ENCODE peak calls at places on chromosomes 3 and 15, in eight cellular contexts. H is cardiac fibroblast, G is heart left ventricle, U is dorsolateral prefrontal cortex, T is RWPE1, L is AG10803, J is AG04450, F is upper lobe of right lung. K is an unnamed sample.

GRCh38 chr3:69439683-69440270 is 53.9 kb upstream of the FRMD4B start:
- DNase-seq in H (peak), G (no peak), U (no peak), T (no peak), L (peak), J (no peak), F (no peak), K (peak)

GRCh38 chr15:99387769-99388168 is 136.5 kb downstream of the LRRC28 start:
- DNase-seq in H (no peak), G (no peak), U (no peak), T (no peak), L (no peak), J (no peak), F (no peak), K (no peak)

GRCh38 chr3:42101048-42101447 is 9.9 kb downstream of the TRAK1 start:
- DNase-seq in H (peak), G (peak), U (no peak), T (no peak), L (peak), J (peak), F (no peak), K (no peak)

GRCh38 chr3:158273646-158274045 is 163.8 kb downstream of the RSRC1 start:
- DNase-seq in H (peak), G (no peak), U (no peak), T (no peak), L (peak), J (no peak), F (no peak), K (no peak)

GRCh38 chr3:195556390-195556789 is 13.3 kb upstream of the PPP1R2 start:
- DNase-seq in H (peak), G (no peak), U (peak), T (no peak), L (no peak), J (no peak), F (no peak), K (no peak)

GRCh38 chr3:14455571-14456317 is 53.3 kb downstream of the SLC6A6 start:
- DNase-seq in H (no peak), G (no peak), U (no peak), T (no peak), L (no peak), J (no peak), F (no peak), K (no peak)

GRCh38 chr3:126474498-126475410 is 937 bp downstream of the ZXDC start:
- DNase-seq in H (peak), G (peak), U (no peak), T (no peak), L (peak), J (no peak), F (peak), K (peak)

GRCh38 chr3:36596411-36596810 is 167.9 kb downstream of the DCLK3 start:
- DNase-seq in H (no peak), G (no peak), U (no peak), T (no peak), L (peak), J (no peak), F (no peak), K (no peak)

GRCh38 chr3:100260081-100260684 is 609 bp upstream of the TBC1D23 start:
- DNase-seq in H (peak), G (peak), U (no peak), T (no peak), L (peak), J (no peak), F (peak), K (no peak)

GRCh38 chr3:16658004-16658932 is 53.0 kb upstream of the DAZL start:
- DNase-seq in H (no peak), G (no peak), U (no peak), T (no peak), L (no peak), J (no peak), F (no peak), K (no peak)

GRCh38 chr3:52185837-52186236 is 12.1 kb upstream of the ALAS1 start:
- DNase-seq in H (no peak), G (no peak), U (no peak), T (no peak), L (no peak), J (no peak), F (no peak), K (no peak)

GRCh38 chr3:15117011-15117410 is 18.1 kb upstream of the RBSN start:
- DNase-seq in H (no peak), G (no peak), U (no peak), T (no peak), L (no peak), J (no peak), F (no peak), K (no peak)

GRCh38 chr3:162367443-162368132 is 871.0 kb downstream of the OTOL1 start:
- DNase-seq in H (no peak), G (no peak), U (no peak), T (no peak), L (peak), J (peak), F (no peak), K (no peak)

GRCh38 chr15:58703610-58704009 is 45.9 kb downstream of the ADAM10 start:
- DNase-seq in H (no peak), G (no peak), U (no peak), T (no peak), L (no peak), J (no peak), F (no peak), K (no peak)

GRCh38 chr15:64699767-64700388 is 75.5 kb downstream of the RBPMS2 start:
- DNase-seq in H (peak), G (peak), U (no peak), T (peak), L (peak), J (no peak), F (peak), K (no peak)

GRCh38 chr3:194203482-194204035 is 67.6 kb downstream of the HES1 start:
- DNase-seq in H (no peak), G (no peak), U (no peak), T (no peak), L (no peak), J (no peak), F (no peak), K (peak)

GRCh38 chr3:152564454-152564853 is 270.5 kb upstream of the P2RY1 start:
- DNase-seq in H (peak), G (no peak), U (no peak), T (no peak), L (peak), J (no peak), F (no peak), K (no peak)

GRCh38 chr3:146189519-146190173 is 28.7 kb upstream of the PLOD2 start:
- DNase-seq in H (peak), G (no peak), U (no peak), T (peak), L (peak), J (peak), F (no peak), K (peak)

GRCh38 chr3:151347432-151347831 is 18.1 kb upstream of the P2RY13 start:
- DNase-seq in H (no peak), G (peak), U (peak), T (no peak), L (no peak), J (no peak), F (no peak), K (no peak)

GRCh38 chr3:38662544-38662943 is 13.1 kb upstream of the SCN5A start:
- DNase-seq in H (peak), G (no peak), U (no peak), T (no peak), L (peak), J (no peak), F (no peak), K (no peak)
- TF ChIP-seq CTCF in H (peak), G (no peak), U (no peak), T (peak), L (peak), J (peak), F (peak), K (no peak)

DNA sequence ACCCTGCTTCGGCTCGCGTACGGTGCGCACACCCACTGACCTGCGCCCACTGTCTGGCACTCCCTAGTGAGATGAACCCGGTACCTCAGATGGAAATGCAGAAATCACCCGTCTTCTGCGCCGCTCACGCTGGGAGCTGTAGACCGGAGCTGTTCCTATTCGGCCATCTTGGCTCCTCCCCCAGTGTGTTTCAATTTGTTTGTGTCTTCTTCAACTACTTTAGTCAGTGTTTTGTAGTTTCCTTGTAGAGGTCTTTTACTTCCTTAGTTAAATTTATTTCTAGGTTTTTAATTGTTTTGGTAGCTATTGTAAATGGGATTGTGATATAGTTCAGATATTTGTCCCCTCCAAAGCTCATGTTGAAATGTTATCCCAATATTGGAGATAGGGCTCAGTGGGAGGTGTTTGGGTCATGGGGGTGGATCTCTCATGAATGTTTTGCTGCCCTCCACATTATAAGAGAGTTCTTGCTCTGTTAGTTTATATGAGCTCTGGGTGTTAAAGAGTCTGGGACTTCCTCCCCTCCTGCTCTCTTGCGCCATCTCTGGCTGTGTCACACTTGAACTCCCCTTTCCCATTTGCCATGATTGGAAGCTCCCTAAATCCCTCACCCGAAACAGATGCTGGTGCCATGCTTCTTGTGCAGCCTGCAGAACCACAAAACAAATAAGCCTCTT is 304.4 kb downstream of the DOCK3 start:
- DNase-seq in H (no peak), G (no peak), U (no peak), T (no peak), L (no peak), J (no peak), F (no peak), K (no peak)
- TF ChIP-seq CTCF in H (no peak), G (no peak), U (no peak), T (no peak), L (no peak), J (no peak), F (no peak), K (no peak)

GRCh38 chr3:632571-633170 is 436.1 kb downstream of the CHL1 start:
- DNase-seq in H (peak), G (peak), U (peak), T (no peak), L (peak), J (no peak), F (no peak), K (peak)
- TF ChIP-seq CTCF in H (peak), G (peak), U (peak), T (peak), L (peak), J (peak), F (peak), K (peak)

GRCh38 chr3:10688126-10688525 is 127.9 kb upstream of the SLC6A11 start:
- DNase-seq in H (no peak), G (no peak), U (no peak), T (no peak), L (no peak), J (no peak), F (no peak), K (no peak)
- TF ChIP-seq CTCF in H (no peak), G (no peak), U (no peak), T (no peak), L (no peak), J (no peak), F (no peak), K (no peak)

GRCh38 chr3:97105989-97106651 is 291.7 kb downstream of the EPHA6 start:
- DNase-seq in H (no peak), G (no peak), U (no peak), T (no peak), L (no peak), J (no peak), F (no peak), K (no peak)
- TF ChIP-seq CTCF in H (no peak), G (no peak), U (no peak), T (no peak), L (no peak), J (no peak), F (no peak), K (no peak)

DNA sequence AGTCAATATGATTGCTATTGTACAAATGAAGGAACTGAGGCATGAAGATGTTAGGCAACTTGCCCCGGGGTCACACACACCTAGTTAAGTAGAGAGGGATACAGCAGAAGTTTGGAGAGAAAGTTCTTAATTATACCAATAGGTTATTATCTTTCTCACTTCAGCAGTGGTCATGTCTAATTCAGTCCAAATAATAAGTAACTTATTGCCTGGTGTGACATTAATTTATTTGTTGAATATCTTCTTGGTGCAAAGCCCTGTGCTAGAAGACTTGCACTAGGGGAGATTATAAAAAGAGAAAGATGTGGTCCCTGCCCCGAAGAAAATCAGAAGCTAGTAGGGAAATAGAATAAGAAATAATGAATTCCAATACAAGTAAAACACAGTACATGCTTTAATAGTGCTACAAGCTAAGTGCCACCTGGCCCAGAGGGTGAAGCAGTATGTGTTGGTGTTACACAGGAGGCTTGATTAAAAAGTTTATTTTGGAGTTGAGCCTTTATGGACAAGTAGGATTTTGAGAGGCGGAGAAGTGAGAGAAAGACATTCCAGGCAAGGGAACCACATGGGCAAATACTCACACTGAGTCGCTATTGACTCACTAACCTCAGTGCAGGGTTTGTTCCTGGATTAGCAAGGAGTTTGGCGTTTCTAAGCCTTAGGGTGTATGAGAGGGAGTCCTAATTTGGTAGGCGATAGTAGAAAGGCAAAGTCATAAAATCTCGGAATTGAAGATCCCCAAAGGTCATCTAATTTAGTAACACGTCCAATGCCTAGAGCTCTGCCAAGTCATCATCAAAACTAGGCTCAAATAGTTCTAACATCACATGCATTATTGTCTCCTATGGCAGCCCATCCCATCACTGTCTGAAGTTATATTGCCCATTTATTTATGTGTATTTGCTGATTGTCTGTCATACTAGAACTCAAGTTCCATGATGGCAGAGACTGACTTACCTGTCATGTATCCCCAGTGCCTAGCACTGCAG is 19.2 kb upstream of the GSK3B start:
- DNase-seq in H (peak), G (no peak), U (no peak), T (peak), L (peak), J (peak), F (no peak), K (no peak)
- TF ChIP-seq CTCF in H (no peak), G (no peak), U (no peak), T (no peak), L (no peak), J (no peak), F (no peak), K (no peak)

DNA sequence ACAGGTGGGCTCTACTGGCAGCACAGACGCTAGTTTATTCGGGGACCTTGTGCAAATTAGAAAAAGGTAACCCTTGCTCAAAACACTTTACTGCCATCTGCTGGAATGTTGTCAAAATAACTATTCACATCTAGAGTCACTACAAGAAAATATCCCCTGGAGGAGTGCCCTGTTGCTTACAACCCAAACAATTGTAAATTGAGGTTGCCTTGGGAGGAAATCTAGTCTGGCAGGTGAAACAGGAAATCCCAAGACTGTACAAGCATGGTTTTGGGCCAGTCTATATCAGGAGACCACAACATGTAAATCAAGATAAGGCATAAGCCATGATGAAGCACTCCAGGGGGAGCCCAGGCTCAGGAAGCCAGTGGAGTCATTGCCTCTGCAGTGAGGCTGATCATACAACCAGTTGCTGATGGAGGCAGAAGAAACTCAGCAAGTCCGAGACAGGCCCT is 136.8 kb upstream of the ACP3 start:
- DNase-seq in H (peak), G (no peak), U (no peak), T (peak), L (peak), J (peak), F (no peak), K (peak)
- TF ChIP-seq CTCF in H (peak), G (no peak), U (peak), T (peak), L (peak), J (peak), F (peak), K (peak)

GRCh38 chr3:5057857-5058324 is 64.2 kb upstream of the ARL8B start:
- DNase-seq in H (peak), G (peak), U (peak), T (peak), L (peak), J (peak), F (peak), K (peak)
- TF ChIP-seq CTCF in H (peak), G (peak), U (peak), T (peak), L (peak), J (peak), F (peak), K (peak)

GRCh38 chr15:25946241-25946786 is 83.2 kb upstream of the ATP10A start:
- DNase-seq in H (no peak), G (no peak), U (no peak), T (no peak), L (no peak), J (no peak), F (no peak), K (no peak)

GRCh38 chr15:25944386-25944785 is 81.3 kb upstream of the ATP10A start:
- DNase-seq in H (no peak), G (no peak), U (no peak), T (no peak), L (no peak), J (no peak), F (no peak), K (no peak)

GRCh38 chr15:25943831-25944230 is 80.7 kb upstream of the ATP10A start:
- DNase-seq in H (no peak), G (no peak), U (no peak), T (no peak), L (no peak), J (no peak), F (no peak), K (no peak)

GRCh38 chr15:25950014-25950413 is 86.9 kb upstream of the ATP10A start:
- DNase-seq in H (no peak), G (no peak), U (no peak), T (no peak), L (no peak), J (no peak), F (no peak), K (no peak)

DNA sequence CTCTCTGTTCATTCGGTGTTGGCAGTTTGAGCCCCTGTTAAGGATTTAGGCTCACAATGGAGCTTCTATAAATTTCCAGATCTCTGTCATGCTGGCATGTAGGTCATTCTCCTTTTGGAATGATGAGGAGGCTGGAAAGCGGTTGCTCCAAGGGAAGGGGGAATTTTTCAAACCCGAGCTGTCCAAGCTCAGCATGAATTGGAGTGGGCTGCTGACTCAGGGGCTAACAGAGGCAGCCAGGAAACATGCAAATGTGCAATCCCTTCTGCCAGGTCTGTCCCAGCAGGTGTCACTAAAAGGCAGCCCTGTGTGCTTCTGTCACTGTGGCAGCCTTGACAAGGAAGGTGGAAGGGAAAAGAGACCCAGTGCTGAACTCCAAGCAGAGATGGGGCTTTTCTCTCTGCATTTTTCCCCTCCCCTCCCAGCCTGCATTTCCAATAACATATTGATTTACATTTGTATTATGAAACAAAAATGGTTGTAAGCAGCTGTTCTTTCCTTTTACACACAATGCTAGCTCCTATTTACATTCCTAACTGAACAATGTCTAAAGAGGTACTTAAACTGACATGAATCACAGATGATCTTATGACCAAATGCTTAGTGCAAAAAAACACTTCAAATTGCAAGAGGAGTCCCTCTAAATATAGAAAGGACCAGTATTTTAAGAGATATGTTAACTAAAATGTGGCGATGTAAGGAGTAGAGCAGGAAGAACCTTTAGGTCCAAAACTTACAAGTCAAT is 84.4 kb upstream of the ATP10A start:
- DNase-seq in H (no peak), G (no peak), U (no peak), T (no peak), L (peak), J (no peak), F (no peak), K (no peak)
- TF ChIP-seq CTCF in H (no peak), G (no peak), U (peak), T (no peak), L (peak), J (no peak), F (no peak), K (no peak)

DNA sequence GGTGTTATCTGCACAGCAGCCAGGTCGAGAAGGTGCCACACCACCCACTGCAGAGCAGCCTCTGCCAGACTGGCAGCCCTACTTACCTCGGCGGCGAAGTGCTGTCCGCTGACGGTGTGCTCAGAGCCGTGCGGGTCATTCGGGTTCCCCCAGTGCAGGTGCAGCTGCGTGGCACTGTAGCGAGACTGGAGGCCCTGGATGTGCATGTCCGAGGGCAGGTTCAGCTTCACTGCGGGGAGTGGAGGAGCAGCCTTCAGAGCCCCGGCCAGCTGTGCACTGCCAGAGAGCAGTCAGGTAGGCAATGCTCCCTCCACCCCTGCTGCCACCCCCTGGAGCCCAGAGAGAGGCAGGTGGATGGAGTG is 36.3 kb downstream of the CA12 start:
- DNase-seq in H (no peak), G (no peak), U (no peak), T (no peak), L (no peak), J (no peak), F (no peak), K (no peak)
- TF ChIP-seq CTCF in H (no peak), G (no peak), U (no peak), T (no peak), L (no peak), J (no peak), F (no peak), K (no peak)

K was measured in GM10248.